ENCODE peak calls at places on chromosomes 2 and 18, in six cellular contexts. L is kidney glomerular epithelial cell, H is anterior cingulate cortex, F is lower lobe of right lung, U is RWPE2, Y is caudate nucleus. M is an unnamed sample.

GRCh38 chr2:28626891-28627421 is 124.7 kb upstream of the PPP1CB start:
- DNase-seq in L (no peak), H (no peak), F (no peak), U (no peak), Y (no peak), M (no peak)

GRCh38 chr2:215717627-215718412 is 282.0 kb upstream of the FN1 start:
- DNase-seq in L (no peak), H (no peak), F (no peak), U (no peak), Y (no peak), M (no peak)

GRCh38 chr18:12543697-12544096 is 114.2 kb downstream of the SPIRE1 start:
- DNase-seq in L (no peak), H (no peak), F (no peak), U (no peak), Y (no peak), M (no peak)

GRCh38 chr2:218394298-218395089 is 5.2 kb upstream of the CTDSP1 start:
- DNase-seq in L (no peak), H (no peak), F (peak; percentile 55), U (no peak), Y (no peak), M (no peak)

GRCh38 chr2:101357386-101357785 is 29.9 kb downstream of the CREG2 start:
- DNase-seq in L (peak; percentile 30), H (no peak), F (no peak), U (no peak), Y (no peak), M (no peak)

GRCh38 chr2:133532919-133533318 is 35.3 kb downstream of the NCKAP5 start:
- DNase-seq in L (no peak), H (no peak), F (no peak), U (peak; percentile 71), Y (no peak), M (no peak)

GRCh38 chr2:156464106-156464505 is 27.9 kb downstream of the GPD2 start:
- DNase-seq in L (no peak), H (no peak), F (no peak), U (no peak), Y (no peak), M (no peak)

GRCh38 chr2:70498054-70498453 is 55.6 kb downstream of the TGFA start:
- DNase-seq in L (no peak), H (no peak), F (no peak), U (no peak), Y (no peak), M (no peak)

GRCh38 chr18:35777042-35777441 is 195.4 kb upstream of the RMP24 start:
- DNase-seq in L (no peak), H (no peak), F (no peak), U (no peak), Y (no peak), M (no peak)

GRCh38 chr2:203861607-203862006 is 6.0 kb upstream of the CTLA4 start:
- DNase-seq in L (no peak), H (no peak), F (no peak), U (no peak), Y (no peak), M (no peak)

GRCh38 chr2:108855194-108855593 is 68.6 kb downstream of the CCDC138 start:
- DNase-seq in L (peak; percentile 7), H (no peak), F (no peak), U (no peak), Y (no peak), M (no peak)

GRCh38 chr2:51624995-51625394 is 593.1 kb upstream of the NRXN1 start:
- DNase-seq in L (no peak), H (no peak), F (no peak), U (no peak), Y (no peak), M (no peak)